ENCODE peak calls at places on chromosomes 7 and 10, in nine cellular contexts. One of them, this sample, is unnamed.

GRCh38 chr7:108246227-108246837 is 116.2 kb upstream of the LAMB4 start:
- DNase-seq in LoVo: peak; percentile 82
- DNase-seq in GM13977: no peak
- DNase-seq in RWPE1: peak; percentile 59
- DNase-seq in activated CD4-positive, alpha-beta T cell treated with anti-CD3 and anti-CD28 coated beads, Interleukin-2, amount 50 U/mL, for 1 hour: no peak
- DNase-seq in lung: peak; percentile 36
- DNase-seq in aorta: peak; percentile 40
- DNase-seq in neuronal stem cell: peak; percentile 87
- DNase-seq in KBM-7: peak; percentile 26
- DNase-seq in this sample: peak; percentile 91

GRCh38 chr7:148395292-148395691 is 195.3 kb upstream of the C7orf33 start:
- DNase-seq in LoVo: no peak
- DNase-seq in GM13977: no peak
- DNase-seq in RWPE1: no peak
- DNase-seq in activated CD4-positive, alpha-beta T cell treated with anti-CD3 and anti-CD28 coated beads, Interleukin-2, amount 50 U/mL, for 1 hour: no peak
- DNase-seq in lung: no peak
- DNase-seq in aorta: no peak
- DNase-seq in neuronal stem cell: no peak
- DNase-seq in KBM-7: no peak
- DNase-seq in this sample: no peak

GRCh38 chr7:106462365-106462859 is 177.6 kb upstream of the NAMPT start:
- DNase-seq in LoVo: peak; percentile 45
- DNase-seq in GM13977: peak; percentile 9
- DNase-seq in RWPE1: peak; percentile 57
- DNase-seq in activated CD4-positive, alpha-beta T cell treated with anti-CD3 and anti-CD28 coated beads, Interleukin-2, amount 50 U/mL, for 1 hour: no peak
- DNase-seq in lung: no peak
- DNase-seq in aorta: no peak
- DNase-seq in neuronal stem cell: no peak
- DNase-seq in KBM-7: peak; percentile 86
- DNase-seq in this sample: no peak

GRCh38 chr10:125263551-125263950 is 103.2 kb upstream of the CTBP2 start:
- DNase-seq in LoVo: peak; percentile 45
- DNase-seq in GM13977: no peak
- DNase-seq in RWPE1: peak; percentile 97
- DNase-seq in activated CD4-positive, alpha-beta T cell treated with anti-CD3 and anti-CD28 coated beads, Interleukin-2, amount 50 U/mL, for 1 hour: no peak
- DNase-seq in lung: no peak
- DNase-seq in aorta: no peak
- DNase-seq in neuronal stem cell: no peak
- DNase-seq in KBM-7: no peak
- DNase-seq in this sample: peak; percentile 64

GRCh38 chr7:48299580-48300169 is 128.4 kb downstream of the ABCA13 start:
- DNase-seq in LoVo: peak; percentile 69
- DNase-seq in GM13977: peak; percentile 61
- DNase-seq in RWPE1: peak; percentile 71
- DNase-seq in activated CD4-positive, alpha-beta T cell treated with anti-CD3 and anti-CD28 coated beads, Interleukin-2, amount 50 U/mL, for 1 hour: no peak
- DNase-seq in lung: peak; percentile 47
- DNase-seq in aorta: no peak
- DNase-seq in neuronal stem cell: peak; percentile 66
- DNase-seq in KBM-7: peak; percentile 62
- DNase-seq in this sample: peak; percentile 37

GRCh38 chr7:24851791-24852190 is 94.5 kb upstream of the GSDME start:
- DNase-seq in LoVo: peak; percentile 17
- DNase-seq in GM13977: no peak
- DNase-seq in RWPE1: peak; percentile 30
- DNase-seq in activated CD4-positive, alpha-beta T cell treated with anti-CD3 and anti-CD28 coated beads, Interleukin-2, amount 50 U/mL, for 1 hour: no peak
- DNase-seq in lung: no peak
- DNase-seq in aorta: no peak
- DNase-seq in neuronal stem cell: no peak
- DNase-seq in KBM-7: no peak
- DNase-seq in this sample: peak; percentile 14

GRCh38 chr10:17951868-17952371 is at the start of gene SLC39A12:
- DNase-seq in LoVo: peak; percentile 21
- DNase-seq in GM13977: no peak
- DNase-seq in RWPE1: no peak
- DNase-seq in activated CD4-positive, alpha-beta T cell treated with anti-CD3 and anti-CD28 coated beads, Interleukin-2, amount 50 U/mL, for 1 hour: no peak
- DNase-seq in lung: no peak
- DNase-seq in aorta: no peak
- DNase-seq in neuronal stem cell: no peak
- DNase-seq in KBM-7: peak; percentile 1
- DNase-seq in this sample: peak; percentile 54

GRCh38 chr7:132618956-132619305 is 42.7 kb upstream of the PLXNA4 start:
- DNase-seq in LoVo: no peak
- DNase-seq in GM13977: no peak
- DNase-seq in RWPE1: peak; percentile 16
- DNase-seq in activated CD4-positive, alpha-beta T cell treated with anti-CD3 and anti-CD28 coated beads, Interleukin-2, amount 50 U/mL, for 1 hour: no peak
- DNase-seq in lung: no peak
- DNase-seq in aorta: no peak
- DNase-seq in neuronal stem cell: no peak
- DNase-seq in KBM-7: no peak
- DNase-seq in this sample: no peak

GRCh38 chr10:4291995-4292394 is 507.0 kb upstream of the KLF6 start:
- DNase-seq in LoVo: no peak
- DNase-seq in GM13977: no peak
- DNase-seq in RWPE1: no peak
- DNase-seq in activated CD4-positive, alpha-beta T cell treated with anti-CD3 and anti-CD28 coated beads, Interleukin-2, amount 50 U/mL, for 1 hour: no peak
- DNase-seq in lung: no peak
- DNase-seq in aorta: no peak
- DNase-seq in neuronal stem cell: no peak
- DNase-seq in KBM-7: no peak
- DNase-seq in this sample: no peak

GRCh38 chr10:8438603-8439002 is 384.1 kb downstream of the GATA3 start:
- DNase-seq in LoVo: no peak
- DNase-seq in GM13977: no peak
- DNase-seq in RWPE1: no peak
- DNase-seq in activated CD4-positive, alpha-beta T cell treated with anti-CD3 and anti-CD28 coated beads, Interleukin-2, amount 50 U/mL, for 1 hour: no peak
- DNase-seq in lung: no peak
- DNase-seq in aorta: no peak
- DNase-seq in neuronal stem cell: no peak
- DNase-seq in KBM-7: no peak
- DNase-seq in this sample: no peak

GRCh38 chr7:90297118-90297517 is 24.0 kb downstream of the FAM237B start:
- DNase-seq in LoVo: no peak
- DNase-seq in GM13977: no peak
- DNase-seq in RWPE1: no peak
- DNase-seq in activated CD4-positive, alpha-beta T cell treated with anti-CD3 and anti-CD28 coated beads, Interleukin-2, amount 50 U/mL, for 1 hour: no peak
- DNase-seq in lung: no peak
- DNase-seq in aorta: no peak
- DNase-seq in neuronal stem cell: no peak
- DNase-seq in KBM-7: no peak
- DNase-seq in this sample: no peak

GRCh38 chr10:75959912-75960311 is 528.5 kb downstream of the LRMDA start:
- DNase-seq in LoVo: no peak
- DNase-seq in GM13977: no peak
- DNase-seq in RWPE1: no peak
- DNase-seq in activated CD4-positive, alpha-beta T cell treated with anti-CD3 and anti-CD28 coated beads, Interleukin-2, amount 50 U/mL, for 1 hour: no peak
- DNase-seq in lung: no peak
- DNase-seq in aorta: no peak
- DNase-seq in neuronal stem cell: no peak
- DNase-seq in KBM-7: no peak
- DNase-seq in this sample: no peak

GRCh38 chr7:80843018-80843671 is 75.7 kb downstream of the SEMA3C start:
- DNase-seq in LoVo: no peak
- DNase-seq in GM13977: no peak
- DNase-seq in RWPE1: no peak
- DNase-seq in activated CD4-positive, alpha-beta T cell treated with anti-CD3 and anti-CD28 coated beads, Interleukin-2, amount 50 U/mL, for 1 hour: no peak
- DNase-seq in lung: no peak
- DNase-seq in aorta: no peak
- DNase-seq in neuronal stem cell: no peak
- DNase-seq in KBM-7: no peak
- DNase-seq in this sample: no peak

GRCh38 chr7:50533849-50534248 is 31.4 kb downstream of the DDC start:
- DNase-seq in LoVo: peak; percentile 13
- DNase-seq in GM13977: no peak
- DNase-seq in RWPE1: no peak
- DNase-seq in activated CD4-positive, alpha-beta T cell treated with anti-CD3 and anti-CD28 coated beads, Interleukin-2, amount 50 U/mL, for 1 hour: no peak
- DNase-seq in lung: peak; percentile 14
- DNase-seq in aorta: no peak
- DNase-seq in neuronal stem cell: no peak
- DNase-seq in KBM-7: no peak
- DNase-seq in this sample: no peak

GRCh38 chr10:43230101-43230908 is 36.6 kb downstream of the RASGEF1A start:
- DNase-seq in LoVo: no peak
- DNase-seq in GM13977: no peak
- DNase-seq in RWPE1: no peak
- DNase-seq in activated CD4-positive, alpha-beta T cell treated with anti-CD3 and anti-CD28 coated beads, Interleukin-2, amount 50 U/mL, for 1 hour: no peak
- DNase-seq in lung: no peak
- DNase-seq in aorta: peak; percentile 29
- DNase-seq in neuronal stem cell: no peak
- DNase-seq in KBM-7: no peak
- DNase-seq in this sample: no peak

GRCh38 chr10:123359539-123359938 is 205.3 kb downstream of the BUB3 start:
- DNase-seq in LoVo: no peak
- DNase-seq in GM13977: peak; percentile 26
- DNase-seq in RWPE1: no peak
- DNase-seq in activated CD4-positive, alpha-beta T cell treated with anti-CD3 and anti-CD28 coated beads, Interleukin-2, amount 50 U/mL, for 1 hour: no peak
- DNase-seq in lung: no peak
- DNase-seq in aorta: no peak
- DNase-seq in neuronal stem cell: no peak
- DNase-seq in KBM-7: no peak
- DNase-seq in this sample: no peak

GRCh38 chr7:145009866-145010265 is 174.0 kb upstream of the TPK1 start:
- DNase-seq in LoVo: no peak
- DNase-seq in GM13977: no peak
- DNase-seq in RWPE1: no peak
- DNase-seq in activated CD4-positive, alpha-beta T cell treated with anti-CD3 and anti-CD28 coated beads, Interleukin-2, amount 50 U/mL, for 1 hour: no peak
- DNase-seq in lung: no peak
- DNase-seq in aorta: no peak
- DNase-seq in neuronal stem cell: no peak
- DNase-seq in KBM-7: no peak
- DNase-seq in this sample: peak; percentile 3

GRCh38 chr7:29207469-29207868 is 12.9 kb downstream of the CHN2 start:
- DNase-seq in LoVo: no peak
- DNase-seq in GM13977: no peak
- DNase-seq in RWPE1: no peak
- DNase-seq in activated CD4-positive, alpha-beta T cell treated with anti-CD3 and anti-CD28 coated beads, Interleukin-2, amount 50 U/mL, for 1 hour: no peak
- DNase-seq in lung: no peak
- DNase-seq in aorta: no peak
- DNase-seq in neuronal stem cell: no peak
- DNase-seq in KBM-7: no peak
- DNase-seq in this sample: no peak

GRCh38 chr7:127699853-127700252 is 47.9 kb downstream of the SND1 start:
- DNase-seq in LoVo: no peak
- DNase-seq in GM13977: no peak
- DNase-seq in RWPE1: no peak
- DNase-seq in activated CD4-positive, alpha-beta T cell treated with anti-CD3 and anti-CD28 coated beads, Interleukin-2, amount 50 U/mL, for 1 hour: no peak
- DNase-seq in lung: no peak
- DNase-seq in aorta: no peak
- DNase-seq in neuronal stem cell: no peak
- DNase-seq in KBM-7: no peak
- DNase-seq in this sample: no peak

GRCh38 chr7:39615350-39615975 is 7.9 kb upstream of the RALA start:
- DNase-seq in LoVo: no peak
- DNase-seq in GM13977: no peak
- DNase-seq in RWPE1: no peak
- DNase-seq in activated CD4-positive, alpha-beta T cell treated with anti-CD3 and anti-CD28 coated beads, Interleukin-2, amount 50 U/mL, for 1 hour: no peak
- DNase-seq in lung: no peak
- DNase-seq in aorta: no peak
- DNase-seq in neuronal stem cell: no peak
- DNase-seq in KBM-7: no peak
- DNase-seq in this sample: no peak

GRCh38 chr10:51879238-51879637 is 179.8 kb upstream of the CSTF2T start:
- DNase-seq in LoVo: peak; percentile 1
- DNase-seq in GM13977: peak; percentile 31
- DNase-seq in RWPE1: peak; percentile 68
- DNase-seq in activated CD4-positive, alpha-beta T cell treated with anti-CD3 and anti-CD28 coated beads, Interleukin-2, amount 50 U/mL, for 1 hour: no peak
- DNase-seq in lung: no peak
- DNase-seq in aorta: peak; percentile 52
- DNase-seq in neuronal stem cell: no peak
- DNase-seq in KBM-7: no peak
- DNase-seq in this sample: peak; percentile 100

GRCh38 chr7:95534796-95535195 is 49.1 kb downstream of the ASB4 start:
- DNase-seq in LoVo: no peak
- DNase-seq in GM13977: no peak
- DNase-seq in RWPE1: no peak
- DNase-seq in activated CD4-positive, alpha-beta T cell treated with anti-CD3 and anti-CD28 coated beads, Interleukin-2, amount 50 U/mL, for 1 hour: no peak
- DNase-seq in lung: no peak
- DNase-seq in aorta: no peak
- DNase-seq in neuronal stem cell: no peak
- DNase-seq in KBM-7: no peak
- DNase-seq in this sample: no peak

GRCh38 chr10:74863508-74863907 is 37.1 kb downstream of the KAT6B start:
- DNase-seq in LoVo: no peak
- DNase-seq in GM13977: no peak
- DNase-seq in RWPE1: no peak
- DNase-seq in activated CD4-positive, alpha-beta T cell treated with anti-CD3 and anti-CD28 coated beads, Interleukin-2, amount 50 U/mL, for 1 hour: no peak
- DNase-seq in lung: no peak
- DNase-seq in aorta: no peak
- DNase-seq in neuronal stem cell: no peak
- DNase-seq in KBM-7: peak; percentile 27
- DNase-seq in this sample: no peak

GRCh38 chr7:158618745-158619140 is 31.1 kb upstream of the PTPRN2 start:
- DNase-seq in LoVo: no peak
- DNase-seq in GM13977: no peak
- DNase-seq in RWPE1: no peak
- DNase-seq in activated CD4-positive, alpha-beta T cell treated with anti-CD3 and anti-CD28 coated beads, Interleukin-2, amount 50 U/mL, for 1 hour: no peak
- DNase-seq in lung: no peak
- DNase-seq in aorta: no peak
- DNase-seq in neuronal stem cell: no peak
- DNase-seq in KBM-7: no peak
- DNase-seq in this sample: no peak

GRCh38 chr7:131188367-131189339 is 139.0 kb upstream of the MKLN1 start:
- DNase-seq in LoVo: peak; percentile 90
- DNase-seq in GM13977: peak; percentile 54
- DNase-seq in RWPE1: peak; percentile 85
- DNase-seq in activated CD4-positive, alpha-beta T cell treated with anti-CD3 and anti-CD28 coated beads, Interleukin-2, amount 50 U/mL, for 1 hour: peak; percentile 43
- DNase-seq in lung: no peak
- DNase-seq in aorta: peak; percentile 66
- DNase-seq in neuronal stem cell: no peak
- DNase-seq in KBM-7: peak; percentile 64
- DNase-seq in this sample: peak; percentile 97

GRCh38 chr7:50534690-50535290 is 30.4 kb downstream of the DDC start:
- DNase-seq in LoVo: peak; percentile 91
- DNase-seq in GM13977: no peak
- DNase-seq in RWPE1: peak; percentile 90
- DNase-seq in activated CD4-positive, alpha-beta T cell treated with anti-CD3 and anti-CD28 coated beads, Interleukin-2, amount 50 U/mL, for 1 hour: no peak
- DNase-seq in lung: peak; percentile 28
- DNase-seq in aorta: no peak
- DNase-seq in neuronal stem cell: no peak
- DNase-seq in KBM-7: peak; percentile 21
- DNase-seq in this sample: peak; percentile 92

GRCh38 chr10:29811751-29812427 is 177.1 kb upstream of the SVIL start:
- DNase-seq in LoVo: peak; percentile 55
- DNase-seq in GM13977: no peak
- DNase-seq in RWPE1: peak; percentile 32
- DNase-seq in activated CD4-positive, alpha-beta T cell treated with anti-CD3 and anti-CD28 coated beads, Interleukin-2, amount 50 U/mL, for 1 hour: no peak
- DNase-seq in lung: no peak
- DNase-seq in aorta: peak; percentile 76
- DNase-seq in neuronal stem cell: no peak
- DNase-seq in KBM-7: peak; percentile 37
- DNase-seq in this sample: peak; percentile 98

GRCh38 chr10:107336061-107336460 is 171.6 kb upstream of the SORCS1 start:
- DNase-seq in LoVo: no peak
- DNase-seq in GM13977: no peak
- DNase-seq in RWPE1: no peak
- DNase-seq in activated CD4-positive, alpha-beta T cell treated with anti-CD3 and anti-CD28 coated beads, Interleukin-2, amount 50 U/mL, for 1 hour: no peak
- DNase-seq in lung: no peak
- DNase-seq in aorta: no peak
- DNase-seq in neuronal stem cell: no peak
- DNase-seq in KBM-7: no peak
- DNase-seq in this sample: no peak

GRCh38 chr7:2601907-2602735 is 29.7 kb upstream of the TTYH3 start:
- DNase-seq in LoVo: no peak
- DNase-seq in GM13977: no peak
- DNase-seq in RWPE1: peak; percentile 38
- DNase-seq in activated CD4-positive, alpha-beta T cell treated with anti-CD3 and anti-CD28 coated beads, Interleukin-2, amount 50 U/mL, for 1 hour: no peak
- DNase-seq in lung: no peak
- DNase-seq in aorta: no peak
- DNase-seq in neuronal stem cell: no peak
- DNase-seq in KBM-7: no peak
- DNase-seq in this sample: no peak